ENCODE peak calls at places on chromosomes 11 and 22, in four cellular contexts. J, M, Z and W are unnamed samples.

GRCh38 chr22:23249506-23250423 is 69.5 kb downstream of the BCR start:
- DNase-seq in Z (no peak), J (no peak), M (peak), W (no peak)

GRCh38 chr11:115042002-115042401 is 363.7 kb downstream of the NXPE2 start:
- DNase-seq in M (no peak), Z (no peak), J (no peak), W (no peak)

GRCh38 chr22:42945027-42945426 is 69.9 kb downstream of the PACSIN2 start:
- DNase-seq in M (no peak), Z (no peak), J (no peak), W (no peak)

GRCh38 chr11:31819533-31820437 is 8.7 kb upstream of the PAX6 start:
- DNase-seq in J (peak), M (no peak), Z (no peak), W (no peak)

GRCh38 chr22:23179381-23180294 is 671 bp upstream of the BCR start:
- DNase-seq in J (no peak), M (no peak), Z (peak), W (no peak)

GRCh38 chr11:119797736-119798135 is 68.7 kb upstream of the NECTIN1 start:
- DNase-seq in M (no peak), Z (no peak), J (no peak), W (no peak)

GRCh38 chr11:79045018-79045787 is 395.6 kb downstream of the TENM4 start:
- DNase-seq in Z (no peak), M (no peak), J (no peak), W (no peak)

GRCh38 chr11:133123371-133123770 is 408.9 kb downstream of the OPCML start:
- DNase-seq in M (peak), J (no peak), Z (no peak), W (no peak)

GRCh38 chr11:99937330-99937729 is 749.8 kb upstream of the ARHGAP42 start:
- DNase-seq in M (no peak), J (no peak), Z (no peak), W (no peak)

GRCh38 chr22:32579533-32580220 is 105.1 kb downstream of the FBXO7 start:
- DNase-seq in J (no peak), M (no peak), Z (no peak), W (no peak)

GRCh38 chr11:134236834-134237556 is 12.5 kb downstream of the VPS26B start:
- DNase-seq in M (no peak), Z (no peak), J (no peak), W (no peak)

GRCh38 chr11:45457649-45458048 is 171.5 kb upstream of the SYT13 start:
- DNase-seq in Z (peak), J (no peak), M (no peak), W (no peak)

GRCh38 chr11:127195791-127196190 is 195.2 kb upstream of the KIRREL3 start:
- DNase-seq in M (no peak), Z (no peak), J (no peak), W (no peak)

GRCh38 chr11:66933508-66933907 is 24.7 kb downstream of the PC start:
- DNase-seq in Z (peak), J (no peak), M (no peak), W (no peak)

GRCh38 chr11:108913204-108913603 is 248.3 kb downstream of the DDX10 start:
- DNase-seq in Z (no peak), M (no peak), J (no peak), W (no peak)

GRCh38 chr22:45631140-45631539 is 40.5 kb upstream of the ATXN10 start:
- DNase-seq in J (no peak), Z (no peak), M (no peak), W (peak)

GRCh38 chr22:50399751-50400331 is 56.7 kb downstream of the PPP6R2 start:
- DNase-seq in M (peak), Z (peak), J (peak), W (no peak)

GRCh38 chr11:47259178-47259977 is 1.6 kb downstream of the NR1H3 start:
- DNase-seq in J (peak), Z (peak), M (peak), W (no peak)

GRCh38 chr11:6576471-6577373 is 26.7 kb downstream of the RRP8 start:
- DNase-seq in J (no peak), M (no peak), Z (peak), W (peak)

GRCh38 chr22:44661070-44661469 is 40.9 kb upstream of the PRR5 start:
- DNase-seq in J (no peak), Z (no peak), M (no peak), W (no peak)

GRCh38 chr22:20247010-20247505 is 21.1 kb downstream of the RTN4R start:
- DNase-seq in Z (no peak), M (peak), J (no peak), W (peak)

GRCh38 chr11:132078230-132078629 is 707.8 kb downstream of the NTM start:
- DNase-seq in M (no peak), J (no peak), Z (no peak), W (peak)

GRCh38 chr11:117868088-117868487 is 8.4 kb downstream of the FXYD6 start:
- DNase-seq in J (no peak), Z (no peak), M (no peak), W (no peak)

GRCh38 chr11:1573077-1573846 is 1.2 kb upstream of the DUSP8 start:
- DNase-seq in M (no peak), J (no peak), Z (no peak), W (no peak)

GRCh38 chr11:61874460-61874809 is 16.9 kb downstream of the FADS3 start:
- DNase-seq in M (no peak), J (no peak), Z (no peak), W (no peak)

GRCh38 chr11:3051435-3052108 is 5.7 kb downstream of the CARS1 start:
- DNase-seq in Z (no peak), M (peak), J (no peak), W (no peak)

GRCh38 chr11:132438418-132438817 is 1068.0 kb downstream of the NTM start:
- DNase-seq in J (no peak), M (no peak), Z (no peak), W (no peak)

GRCh38 chr22:32407332-32407731 is 4.7 kb downstream of the RTCB start:
- DNase-seq in M (no peak), J (no peak), Z (no peak), W (no peak)

GRCh38 chr22:42887523-42888507 is 30.7 kb upstream of the ARFGAP3 start:
- DNase-seq in J (no peak), Z (no peak), M (no peak), W (no peak)

GRCh38 chr11:46125284-46125683 is 4.0 kb upstream of the PHF21A start:
- DNase-seq in M (no peak), J (no peak), Z (no peak), W (no peak)

GRCh38 chr22:24436553-24436952 is 9.2 kb downstream of the ADORA2A start:
- DNase-seq in J (no peak), Z (no peak), M (no peak), W (no peak)

GRCh38 chr11:12893787-12894672 is 115.1 kb upstream of the RASSF10 start:
- DNase-seq in Z (peak), M (peak), J (peak), W (peak)

GRCh38 chr11:2508793-2509192 is 64.0 kb downstream of the KCNQ1 start:
- DNase-seq in M (no peak), Z (no peak), J (no peak), W (no peak)

GRCh38 chr11:104410336-104410735 is 246.4 kb upstream of the PDGFD start:
- DNase-seq in M (no peak), Z (peak), J (no peak), W (no peak)

GRCh38 chr11:131025421-131026126 is 109.3 kb upstream of the SNX19 start:
- DNase-seq in M (no peak), Z (no peak), J (no peak), W (no peak)
- TF ChIP-seq CTCF in M (no peak), Z (no peak), J (no peak), W (no peak)

GRCh38 chr11:33323421-33323820 is 66.2 kb downstream of the HIPK3 start:
- DNase-seq in M (no peak), Z (no peak), J (no peak), W (no peak)

GRCh38 chr11:33317662-33318061 is 60.5 kb downstream of the HIPK3 start:
- DNase-seq in J (no peak), Z (no peak), M (no peak), W (no peak)

GRCh38 chr11:33320814-33321330 is 63.7 kb downstream of the HIPK3 start:
- DNase-seq in M (no peak), Z (peak), J (no peak), W (no peak)

GRCh38 chr11:33321483-33321882 is 64.3 kb downstream of the HIPK3 start:
- DNase-seq in J (no peak), Z (no peak), M (no peak), W (no peak)

DNA sequence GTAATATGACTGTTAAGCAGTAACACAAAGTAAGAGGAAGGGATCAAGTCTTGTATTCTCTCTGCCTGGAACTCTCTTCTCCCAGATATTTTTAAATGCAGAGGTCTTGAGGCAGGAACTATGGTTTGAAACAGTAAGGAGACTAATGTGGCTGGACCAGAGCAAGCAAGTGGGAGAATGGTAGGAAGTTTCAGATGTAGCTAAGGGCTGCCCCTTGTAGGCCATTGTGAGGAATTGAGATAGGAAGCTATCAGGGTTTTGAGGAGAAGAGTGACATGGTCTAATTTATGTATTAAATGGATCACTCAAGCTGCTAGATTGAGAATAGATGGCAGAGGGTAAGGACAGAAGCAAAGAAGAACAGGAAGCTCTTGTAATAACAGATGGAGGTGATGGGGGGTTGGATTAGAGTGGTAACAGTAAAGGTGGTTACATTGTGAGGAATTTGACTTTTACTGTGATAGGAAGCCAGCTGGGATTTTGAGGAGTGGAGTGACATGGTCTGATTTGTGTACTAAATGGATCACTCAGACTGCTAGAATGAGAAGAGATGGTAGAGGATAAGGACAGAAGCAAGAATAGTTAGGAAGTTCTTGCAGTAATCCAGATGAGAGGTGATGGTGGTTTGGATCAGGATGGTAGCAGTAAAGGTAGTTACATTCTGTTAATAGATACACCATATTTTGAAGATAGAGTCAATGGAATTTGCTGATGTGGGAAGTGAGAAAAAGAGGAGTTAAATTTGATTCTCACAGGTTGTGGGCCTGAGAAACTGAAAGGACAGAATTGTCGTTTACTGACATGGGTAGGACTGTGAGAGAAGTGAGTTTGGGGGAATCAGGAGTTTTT is 63.0 kb downstream of the HIPK3 start:
- DNase-seq in M (no peak), Z (no peak), J (no peak), W (no peak)
- TF ChIP-seq CTCF in M (no peak), Z (no peak), J (no peak), W (peak)

DNA sequence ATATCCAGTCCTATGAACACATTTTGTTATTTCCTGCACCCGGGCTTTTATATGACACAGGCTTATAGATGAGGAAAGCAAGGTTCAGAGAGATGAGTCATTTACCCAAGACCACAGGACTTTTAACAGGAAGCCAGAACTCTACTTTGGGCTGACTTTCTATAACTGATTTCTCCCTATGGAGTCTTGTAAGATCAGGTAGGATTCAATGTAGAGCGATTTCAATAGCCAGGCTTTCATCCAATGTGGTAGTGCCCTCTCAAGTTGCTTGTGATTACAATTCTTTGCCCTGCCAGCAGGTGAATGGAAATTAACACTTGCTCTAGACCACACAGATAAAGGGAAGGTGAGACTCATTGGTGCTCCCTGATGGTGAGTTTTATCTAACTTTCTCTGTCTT is 378.3 kb downstream of the INSC start:
- DNase-seq in Z (peak), M (no peak), J (no peak), W (no peak)
- TF ChIP-seq CTCF in Z (no peak), M (no peak), J (no peak), W (no peak)

GRCh38 chr11:107683807-107684206 is 28.0 kb downstream of the SLN start:
- DNase-seq in J (no peak), Z (no peak), M (peak), W (no peak)
- TF ChIP-seq CTCF in J (peak), Z (peak), M (peak), W (no peak)

GRCh38 chr11:70445605-70446004 is 47.3 kb downstream of the CTTN start:
- DNase-seq in J (no peak), M (no peak), Z (no peak), W (no peak)

GRCh38 chr11:70445091-70445490 is 46.8 kb downstream of the CTTN start:
- DNase-seq in J (no peak), M (no peak), Z (no peak), W (no peak)

GRCh38 chr11:70443043-70444030 is 45.0 kb downstream of the CTTN start:
- DNase-seq in Z (no peak), M (peak), J (no peak), W (no peak)

GRCh38 chr11:70454197-70454767 is 56.0 kb downstream of the CTTN start:
- DNase-seq in M (peak), Z (no peak), J (no peak), W (no peak)

GRCh38 chr11:70448983-70449567 is 50.7 kb downstream of the CTTN start:
- DNase-seq in Z (no peak), M (peak), J (no peak), W (no peak)
- TF ChIP-seq CTCF in Z (peak), M (peak), J (peak), W (no peak)

GRCh38 chr11:27720277-27720830 is 20.1 kb upstream of the BDNF start:
- DNase-seq in M (peak), Z (peak), J (peak), W (no peak)
- TF ChIP-seq CTCF in M (peak), Z (peak), J (peak), W (no peak)

GRCh38 chr11:125370561-125371389 is 125.3 kb downstream of the FEZ1 start:
- DNase-seq in Z (no peak), J (no peak), M (peak), W (no peak)

GRCh38 chr11:125369808-125370207 is 126.3 kb downstream of the FEZ1 start:
- DNase-seq in M (no peak), J (no peak), Z (no peak), W (no peak)

GRCh38 chr11:125371451-125371935 is 124.6 kb downstream of the FEZ1 start:
- DNase-seq in J (no peak), M (peak), Z (no peak), W (peak)

GRCh38 chr11:125367710-125368109 is 128.4 kb downstream of the FEZ1 start:
- DNase-seq in J (no peak), Z (no peak), M (no peak), W (no peak)

DNA sequence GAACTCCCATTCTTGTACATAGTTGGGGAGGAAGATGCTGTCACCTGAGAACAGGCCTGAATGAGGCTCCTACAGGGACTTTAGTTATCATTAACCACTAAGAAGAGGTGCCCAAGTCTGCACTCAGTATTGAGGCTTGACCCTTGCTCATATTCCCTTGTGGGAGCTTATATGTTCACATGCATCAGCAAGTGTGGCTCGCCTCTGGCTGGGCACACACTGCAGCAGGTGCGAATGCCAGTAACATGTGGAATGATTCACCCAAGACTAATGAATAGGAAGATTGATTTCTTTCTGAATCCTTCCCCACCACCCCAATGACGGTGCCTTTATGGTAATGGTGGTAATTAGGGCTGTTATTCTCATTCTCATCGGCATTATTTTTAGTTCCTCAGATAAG is 127.3 kb downstream of the FEZ1 start:
- DNase-seq in M (no peak), Z (no peak), J (no peak), W (no peak)
- TF ChIP-seq CTCF in M (no peak), Z (no peak), J (no peak), W (no peak)

GRCh38 chr11:76601272-76601671 is 69.3 kb downstream of the LRRC32 start:
- DNase-seq in J (no peak), Z (no peak), M (no peak), W (no peak)

GRCh38 chr11:76600124-76600655 is 70.4 kb downstream of the LRRC32 start:
- DNase-seq in M (no peak), Z (no peak), J (no peak), W (no peak)

GRCh38 chr11:76598426-76598839 is 72.1 kb downstream of the LRRC32 start:
- DNase-seq in Z (peak), J (no peak), M (peak), W (no peak)

GRCh38 chr11:76597533-76598425 is 72.8 kb downstream of the LRRC32 start:
- DNase-seq in J (no peak), Z (no peak), M (no peak), W (no peak)

DNA sequence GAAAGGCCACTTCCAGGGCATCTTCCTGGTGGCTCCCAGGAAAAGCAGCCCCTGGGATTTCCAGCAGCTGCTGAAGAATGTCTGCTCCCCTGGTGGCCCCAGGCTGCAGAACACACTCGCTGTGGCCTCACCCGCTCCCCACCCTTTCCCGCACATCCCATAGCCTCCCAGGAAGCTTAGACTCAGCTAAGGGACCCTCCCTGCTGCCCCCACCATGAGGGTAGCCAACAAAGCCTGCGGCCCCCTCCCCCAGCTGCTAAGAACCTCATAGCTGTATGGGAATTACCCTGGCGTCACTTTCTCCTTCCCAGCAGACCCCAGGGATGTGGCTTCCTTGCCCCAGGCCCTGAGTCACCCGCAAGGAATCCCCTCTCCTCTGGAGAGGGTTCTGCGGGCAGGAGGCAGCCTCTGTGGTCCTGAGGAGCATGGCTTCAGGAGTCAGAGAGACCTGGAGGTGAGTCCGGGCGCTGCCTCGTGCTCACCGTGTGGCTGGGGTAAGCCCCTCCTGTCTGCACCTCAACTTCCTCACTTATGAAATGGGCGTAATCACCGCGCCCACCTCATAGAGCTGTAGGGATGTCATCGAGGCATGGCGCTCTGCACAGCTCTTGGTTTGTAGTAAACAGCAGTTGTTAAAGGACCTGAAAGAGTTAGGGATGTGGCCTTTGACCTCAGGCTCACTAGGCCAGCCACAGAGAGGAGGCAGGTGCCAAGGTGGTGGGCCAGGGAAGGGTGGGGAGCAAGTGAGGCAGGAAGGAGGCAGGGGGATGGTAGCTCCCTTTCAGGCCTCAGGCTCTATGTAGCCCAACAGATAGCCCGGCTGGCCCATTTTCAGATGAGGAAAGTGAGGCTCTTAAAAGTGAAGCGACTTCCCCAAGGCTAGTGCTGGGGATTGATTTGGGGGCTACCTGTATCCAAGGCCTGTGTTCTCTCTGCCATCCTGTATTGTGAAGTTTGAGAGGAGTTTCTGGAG is 71.2 kb downstream of the LRRC32 start:
- DNase-seq in M (no peak), J (no peak), Z (peak), W (no peak)
- TF ChIP-seq CTCF in M (peak), J (no peak), Z (no peak), W (no peak)